ENCODE peak calls at places on chromosomes 16 and 17, in four cellular contexts. F, B, P and T are unnamed samples.

GRCh38 chr16:4847774-4848587 is 700 bp downstream of the UBN1 start:
- DNase-seq in F (peak; percentile 23), B (no peak), P (no peak), T (no peak)

GRCh38 chr17:57463103-57463885 is 207.0 kb downstream of the MSI2 start:
- DNase-seq in F (peak; percentile 77), B (no peak), P (no peak), T (no peak)

GRCh38 chr17:43125967-43126910 is 1.1 kb upstream of the BRCA1 start:
- DNase-seq in F (no peak), B (no peak), P (peak; percentile 43), T (no peak)

GRCh38 chr17:17414316-17414937 is 62.4 kb upstream of the MED9 start:
- DNase-seq in F (no peak), B (no peak), P (no peak), T (no peak)

GRCh38 chr17:74474043-74474792 is 7.8 kb downstream of the CD300A start:
- DNase-seq in F (no peak), B (no peak), P (no peak), T (no peak)

GRCh38 chr16:65120811-65121721 is 797 bp downstream of the CDH11 start:
- DNase-seq in F (no peak), B (no peak), P (no peak), T (no peak)

GRCh38 chr17:57293077-57293476 is 36.8 kb downstream of the MSI2 start:
- DNase-seq in F (no peak), B (no peak), P (peak; percentile 20), T (peak; percentile 63)

GRCh38 chr17:56083475-56083874 is 69.8 kb upstream of the ANKFN1 start:
- DNase-seq in F (no peak), B (no peak), P (no peak), T (no peak)